ENCODE peak calls at places on chromosomes 1 and 21, in six cellular contexts. K is IMR-90, H is right atrium auricular region, A is hepatocyte, R is right cardiac atrium, D is mesendoderm. N is an unnamed sample.

GRCh38 chr1:1019122-1019999 is 559 bp upstream of the AGRN start:
- DNase-seq in K (peak; percentile 75), H (peak; percentile 75), A (peak; percentile 97), R (peak; percentile 95), D (peak; percentile 86), N (peak; percentile 88)

GRCh38 chr1:150895618-150896017 is 8.7 kb downstream of the CTXND2 start:
- DNase-seq in K (peak; percentile 49), H (no peak), A (no peak), R (no peak), D (peak; percentile 7), N (no peak)

GRCh38 chr1:167893798-167894197 is 20.1 kb downstream of the ADCY10 start:
- DNase-seq in K (no peak), H (no peak), A (no peak), R (no peak), D (peak; percentile 21), N (no peak)

GRCh38 chr1:1285618-1286311 is 5.5 kb downstream of the SCNN1D start:
- DNase-seq in K (no peak), H (no peak), A (no peak), R (no peak), D (no peak), N (no peak)

GRCh38 chr1:11615109-11615508 is 39.1 kb downstream of the FBXO2 start:
- DNase-seq in K (no peak), H (no peak), A (no peak), R (peak; percentile 60), D (no peak), N (no peak)

GRCh38 chr1:163275222-163275621 is 46.5 kb upstream of the NUF2 start:
- DNase-seq in K (peak; percentile 35), H (no peak), A (peak; percentile 19), R (no peak), D (no peak), N (peak; percentile 14)

GRCh38 chr1:2431095-2431494 is 18.7 kb upstream of the PEX10 start:
- DNase-seq in K (no peak), H (no peak), A (no peak), R (no peak), D (no peak), N (no peak)

GRCh38 chr1:219555802-219556201 is 57.1 kb downstream of the ZC3H11B start:
- DNase-seq in K (peak; percentile 78), H (no peak), A (peak; percentile 44), R (no peak), D (no peak), N (no peak)

GRCh38 chr1:29249170-29249691 is 12.9 kb downstream of the PTPRU start:
- DNase-seq in K (peak; percentile 40), H (no peak), A (peak; percentile 68), R (no peak), D (peak; percentile 99), N (peak; percentile 42)

GRCh38 chr21:34812510-34813265 is 143.9 kb downstream of the CLIC6 start:
- DNase-seq in K (peak; percentile 99), H (no peak), A (peak; percentile 62), R (no peak), D (no peak), N (no peak)

GRCh38 chr1:59412705-59413326 is 115.9 kb downstream of the FGGY start:
- DNase-seq in K (no peak), H (no peak), A (no peak), R (no peak), D (no peak), N (no peak)

GRCh38 chr1:39890267-39890666 is 7.0 kb upstream of the TRIT1 start:
- DNase-seq in K (no peak), H (no peak), A (no peak), R (no peak), D (no peak), N (no peak)

GRCh38 chr1:33337994-33338494 is 17.1 kb upstream of the A3GALT2 start:
- DNase-seq in K (peak; percentile 66), H (no peak), A (no peak), R (no peak), D (no peak), N (no peak)

GRCh38 chr21:14479387-14479786 is 66.7 kb downstream of the SAMSN1 start:
- DNase-seq in K (no peak), H (no peak), A (peak; percentile 5), R (no peak), D (peak; percentile 3), N (no peak)

GRCh38 chr1:234621657-234622335 is 11.8 kb upstream of the IRF2BP2 start:
- DNase-seq in K (peak; percentile 71), H (no peak), A (no peak), R (peak; percentile 56), D (no peak), N (no peak)

GRCh38 chr1:226677121-226678020 is 61.7 kb downstream of the ITPKB start:
- DNase-seq in K (peak; percentile 87), H (peak; percentile 91), A (peak; percentile 50), R (peak; percentile 90), D (no peak), N (no peak)

GRCh38 chr1:233523047-233523446 is 90.9 kb upstream of the KCNK1 start:
- DNase-seq in K (no peak), H (no peak), A (no peak), R (no peak), D (peak; percentile 51), N (no peak)

GRCh38 chr1:25586181-25586588 is 30.4 kb upstream of the MAN1C1 start:
- DNase-seq in K (no peak), H (no peak), A (no peak), R (no peak), D (peak; percentile 79), N (no peak)
- H3K4me1 ChIP-seq in K (peaks cover 11% of the 10 kb centered on the region), H (peaks cover 12% of the 10 kb centered on the region), A (no peaks in the 10 kb centered on the region), R (no peaks in the 10 kb centered on the region), D (peaks cover 6% of the 10 kb centered on the region), N (no peaks in the 10 kb centered on the region)

GRCh38 chr1:172416482-172417035 is 3.9 kb upstream of the C1orf105 start:
- DNase-seq in K (no peak), H (no peak), A (no peak), R (no peak), D (no peak), N (no peak)

GRCh38 chr1:172417552-172417951 is 2.9 kb upstream of the C1orf105 start:
- DNase-seq in K (no peak), H (no peak), A (no peak), R (no peak), D (peak; percentile 92), N (no peak)

GRCh38 chr1:172411791-172412338 is 8.6 kb upstream of the C1orf105 start:
- DNase-seq in K (no peak), H (no peak), A (no peak), R (no peak), D (no peak), N (no peak)

GRCh38 chr1:172408958-172409357 is 11.5 kb upstream of the C1orf105 start:
- DNase-seq in K (peak; percentile 51), H (no peak), A (no peak), R (no peak), D (no peak), N (no peak)

GRCh38 chr1:172414331-172414730 is 6.2 kb upstream of the C1orf105 start:
- DNase-seq in K (peak; percentile 57), H (no peak), A (no peak), R (no peak), D (no peak), N (no peak)
- H3K27ac ChIP-seq in K (no peak overlapping the region), H (no peak overlapping the region), A (no peak overlapping the region), R (no peak overlapping the region), D (no peak overlapping the region), N (no peak overlapping the region)

GRCh38 chr1:229207916-229208315 is 63.0 kb upstream of the RAB4A start:
- DNase-seq in K (no peak), H (no peak), A (no peak), R (no peak), D (no peak), N (no peak)
- H3K4me1 ChIP-seq in K (peaks cover 27% of the 10 kb centered on the region), H (peaks cover 21% of the 10 kb centered on the region), A (peaks cover 58% of the 10 kb centered on the region), R (peaks cover 5% of the 10 kb centered on the region), D (peaks cover 6% of the 10 kb centered on the region), N (peaks cover 21% of the 10 kb centered on the region)

GRCh38 chr1:52506920-52507546 is 45.9 kb downstream of the TUT4 start:
- DNase-seq in K (no peak), H (no peak), A (no peak), R (no peak), D (no peak), N (no peak)

GRCh38 chr1:52506349-52506748 is 46.5 kb downstream of the TUT4 start:
- DNase-seq in K (no peak), H (no peak), A (no peak), R (no peak), D (no peak), N (no peak)

GRCh38 chr1:52503706-52504105 is 49.2 kb downstream of the TUT4 start:
- DNase-seq in K (peak; percentile 32), H (no peak), A (no peak), R (no peak), D (no peak), N (no peak)

GRCh38 chr1:52502789-52503188 is 50.1 kb downstream of the TUT4 start:
- DNase-seq in K (no peak), H (no peak), A (no peak), R (no peak), D (no peak), N (peak; percentile 6)

GRCh38 chr1:52504720-52505119 is 48.2 kb downstream of the TUT4 start:
- DNase-seq in K (no peak), H (no peak), A (no peak), R (no peak), D (no peak), N (no peak)
- H3K27ac ChIP-seq in K (no peak overlapping the region), H (no peak overlapping the region), A (no peak overlapping the region), R (no peak overlapping the region), D (no peak overlapping the region), N (no peak overlapping the region)

GRCh38 chr1:109543988-109544735 is 4.3 kb upstream of the GNAI3 start:
- DNase-seq in K (no peak), H (no peak), A (no peak), R (peak; percentile 38), D (peak; percentile 35), N (no peak)
- H3K4me1 ChIP-seq in K (peaks cover 4% of the 10 kb centered on the region), H (peaks cover 26% of the 10 kb centered on the region), A (peaks cover 12% of the 10 kb centered on the region), R (peaks cover 3% of the 10 kb centered on the region), D (no peaks in the 10 kb centered on the region), N (peaks cover 7% of the 10 kb centered on the region)